ENCODE peak calls at places on chromosomes 16 and 17, in seven cellular contexts. F is HCT116, X is K562, N is SK-N-SH, A is GM12878, C is HepG2, B is H1. L is an unnamed sample.

GRCh38 chr16:56107944-56108583 is 83.2 kb upstream of the GNAO1 start:
- DNase-seq in F (no peak), X (no peak), N (no peak), A (no peak), C (no peak), B (no peak), L (no peak)

GRCh38 chr17:28878981-28879380 is 18.6 kb downstream of the FLOT2 start:
- DNase-seq in F (peak), X (peak), N (peak), A (no peak), C (peak), B (peak), L (peak)

GRCh38 chr16:66523861-66524354 is 26.0 kb downstream of the TK2 start:
- DNase-seq in F (no peak), X (no peak), N (no peak), A (no peak), C (no peak), B (no peak), L (no peak)

GRCh38 chr17:78488867-78489634 is 88.1 kb downstream of the DNAH17 start:
- DNase-seq in F (no peak), X (no peak), N (no peak), A (no peak), C (no peak), B (no peak), L (no peak)

GRCh38 chr17:13671341-13671740 is 69.6 kb upstream of the HS3ST3A1 start:
- DNase-seq in F (no peak), X (no peak), N (no peak), A (no peak), C (no peak), B (no peak), L (no peak)

GRCh38 chr17:73738751-73739575 is 94.7 kb upstream of the SDK2 start:
- DNase-seq in F (no peak), X (no peak), N (no peak), A (no peak), C (no peak), B (no peak), L (no peak)

GRCh38 chr16:49499018-49499785 is 125.6 kb downstream of the C16orf78 start:
- DNase-seq in F (no peak), X (no peak), N (no peak), A (no peak), C (no peak), B (no peak), L (no peak)

GRCh38 chr17:41013181-41013580 is 4.3 kb upstream of the KRTAP3-1 start:
- DNase-seq in F (no peak), X (no peak), N (no peak), A (no peak), C (no peak), B (no peak), L (no peak)

GRCh38 chr16:74020086-74020670 is 276.4 kb upstream of the PSMD7 start:
- DNase-seq in F (no peak), X (no peak), N (no peak), A (no peak), C (no peak), B (no peak), L (no peak)

GRCh38 chr16:8611886-8612595 is 9.5 kb upstream of the METTL22 start:
- DNase-seq in F (no peak), X (no peak), N (no peak), A (no peak), C (no peak), B (no peak), L (no peak)

GRCh38 chr17:21387616-21388015 is 11.5 kb downstream of the KCNJ12 start:
- DNase-seq in F (no peak), X (no peak), N (no peak), A (no peak), C (no peak), B (no peak), L (no peak)

GRCh38 chr17:20733923-20734322 is 154.4 kb downstream of the CDRT15L2 start:
- DNase-seq in F (no peak), X (no peak), N (no peak), A (no peak), C (no peak), B (no peak), L (no peak)

GRCh38 chr17:80105762-80106161 is 4.4 kb downstream of the GAA start:
- DNase-seq in F (no peak), X (peak), N (peak), A (no peak), C (no peak), B (no peak), L (no peak)

GRCh38 chr17:28738680-28739384 is 5.0 kb upstream of the TRAF4 start:
- DNase-seq in F (no peak), X (no peak), N (no peak), A (peak), C (no peak), B (no peak), L (no peak)

GRCh38 chr16:15440852-15441251 is 6.5 kb downstream of the BMERB1 start:
- DNase-seq in F (no peak), X (no peak), N (no peak), A (no peak), C (no peak), B (no peak), L (no peak)

GRCh38 chr17:50922739-50923405 is 56.7 kb upstream of the TOB1 start:
- DNase-seq in F (no peak), X (no peak), N (no peak), A (no peak), C (no peak), B (no peak), L (no peak)

GRCh38 chr16:18811925-18812324 is 10.6 kb upstream of the ARL6IP1 start:
- DNase-seq in F (no peak), X (no peak), N (no peak), A (no peak), C (no peak), B (no peak), L (no peak)

GRCh38 chr16:29663020-29663828 is at the start of gene SPN:
- DNase-seq in F (no peak), X (peak), N (no peak), A (no peak), C (no peak), B (no peak), L (no peak)

GRCh38 chr16:55892821-55893220 is 17.6 kb upstream of the CES5A start:
- DNase-seq in F (no peak), X (no peak), N (no peak), A (no peak), C (no peak), B (no peak), L (no peak)

GRCh38 chr17:77422104-77422782 is 281.5 kb downstream of the SEC14L1 start:
- DNase-seq in F (no peak), X (no peak), N (no peak), A (no peak), C (no peak), B (no peak), L (no peak)

GRCh38 chr17:4903051-4903818 is at the start of gene CHRNE:
- DNase-seq in F (peak), X (peak), N (peak), A (peak), C (peak), B (peak), L (no peak)

GRCh38 chr16:4380131-4381063 is 8.7 kb downstream of the VASN start:
- DNase-seq in F (no peak), X (no peak), N (no peak), A (no peak), C (no peak), B (no peak), L (no peak)

GRCh38 chr17:57033296-57033695 is 51.8 kb upstream of the AKAP1 start:
- DNase-seq in F (no peak), X (no peak), N (no peak), A (no peak), C (no peak), B (no peak), L (no peak)

GRCh38 chr17:38746004-38746892 is 1.9 kb downstream of the PCGF2 start:
- DNase-seq in F (no peak), X (no peak), N (no peak), A (no peak), C (peak), B (no peak), L (no peak)

GRCh38 chr17:39357488-39357887 is 43.9 kb downstream of the FBXL20 start:
- DNase-seq in F (no peak), X (no peak), N (no peak), A (no peak), C (no peak), B (no peak), L (no peak)

GRCh38 chr16:72195609-72196008 is 23.7 kb upstream of the PMFBP1 start:
- DNase-seq in F (no peak), X (no peak), N (peak), A (no peak), C (no peak), B (peak), L (no peak)

GRCh38 chr16:70151391-70151790 is 22.2 kb upstream of the CLEC18C start:
- DNase-seq in F (no peak), X (no peak), N (no peak), A (no peak), C (no peak), B (no peak), L (peak)

GRCh38 chr17:39722965-39723848 is 7.1 kb downstream of the MIEN1 start:
- DNase-seq in F (no peak), X (peak), N (no peak), A (no peak), C (no peak), B (peak), L (peak)

GRCh38 chr16:87616556-87616955 is 14.2 kb downstream of the JPH3 start:
- DNase-seq in F (no peak), X (no peak), N (no peak), A (no peak), C (no peak), B (no peak), L (no peak)

GRCh38 chr17:8807070-8807550 is 7.9 kb upstream of the MFSD6L start:
- DNase-seq in F (no peak), X (no peak), N (no peak), A (peak), C (no peak), B (peak), L (no peak)

GRCh38 chr17:8800656-8801055 is 1.5 kb upstream of the MFSD6L start:
- DNase-seq in F (no peak), X (no peak), N (no peak), A (no peak), C (no peak), B (peak), L (no peak)

GRCh38 chr17:8803531-8804416 is 4.6 kb upstream of the MFSD6L start:
- DNase-seq in F (no peak), X (no peak), N (no peak), A (no peak), C (peak), B (peak), L (peak)

GRCh38 chr17:8801135-8801840 is 2.1 kb upstream of the MFSD6L start:
- DNase-seq in F (no peak), X (no peak), N (no peak), A (no peak), C (no peak), B (peak), L (no peak)

GRCh38 chr17:8806206-8807069 is 7.3 kb upstream of the MFSD6L start:
- DNase-seq in F (no peak), X (no peak), N (no peak), A (no peak), C (no peak), B (peak), L (no peak)
- TF ChIP-seq JUND in F (no peak), X (no peak), N (no peak), A (no peak), C (no peak), B (no peak), L (no peak)

GRCh38 chr17:69269174-69269998 is 40.8 kb upstream of the ABCA10 start:
- DNase-seq in F (no peak), X (no peak), N (no peak), A (no peak), C (peak), B (no peak), L (no peak)
- TF ChIP-seq JUND in F (no peak), X (no peak), N (peak), A (no peak), C (no peak), B (no peak), L (no peak)

GRCh38 chr17:42744283-42744805 is 496 bp downstream of the EZH1 start:
- DNase-seq in F (peak), X (peak), N (no peak), A (peak), C (peak), B (no peak), L (peak)

GRCh38 chr17:42748202-42748905 is 3.5 kb upstream of the EZH1 start:
- DNase-seq in F (no peak), X (no peak), N (no peak), A (no peak), C (no peak), B (no peak), L (no peak)

GRCh38 chr17:42740699-42741098 is 4.1 kb downstream of the EZH1 start:
- DNase-seq in F (no peak), X (no peak), N (no peak), A (no peak), C (no peak), B (no peak), L (peak)

GRCh38 chr17:42744806-42745617 is at the start of gene EZH1:
- DNase-seq in F (peak), X (peak), N (peak), A (peak), C (peak), B (peak), L (peak)

GRCh38 chr17:42743595-42744282 is 1.1 kb downstream of the EZH1 start:
- DNase-seq in F (no peak), X (peak), N (peak), A (no peak), C (no peak), B (no peak), L (peak)
- TF ChIP-seq JUND in F (no peak), X (no peak), N (no peak), A (no peak), C (no peak), B (no peak), L (no peak)

GRCh38 chr17:43897827-43898226 is 9.5 kb downstream of the MPP2 start:
- DNase-seq in F (no peak), X (no peak), N (no peak), A (no peak), C (no peak), B (no peak), L (peak)

GRCh38 chr17:43902190-43902589 is 5.1 kb downstream of the MPP2 start:
- DNase-seq in F (no peak), X (no peak), N (no peak), A (no peak), C (no peak), B (no peak), L (no peak)

GRCh38 chr17:43900858-43901754 is 6.2 kb downstream of the MPP2 start:
- DNase-seq in F (no peak), X (no peak), N (peak), A (no peak), C (no peak), B (no peak), L (no peak)

GRCh38 chr17:43898446-43898845 is 8.9 kb downstream of the MPP2 start:
- DNase-seq in F (no peak), X (no peak), N (no peak), A (no peak), C (no peak), B (no peak), L (no peak)

GRCh38 chr17:43900183-43900857 is 7.0 kb downstream of the MPP2 start:
- DNase-seq in F (peak), X (peak), N (peak), A (no peak), C (peak), B (peak), L (peak)
- TF ChIP-seq JUND in F (no peak), X (no peak), N (no peak), A (no peak), C (no peak), B (no peak), L (no peak)

GRCh38 chr16:22330326-22330725 is 33.1 kb downstream of the POLR3E start:
- DNase-seq in F (no peak), X (no peak), N (no peak), A (no peak), C (no peak), B (no peak), L (no peak)

GRCh38 chr16:22335668-22336246 is 38.5 kb downstream of the POLR3E start:
- DNase-seq in F (no peak), X (no peak), N (no peak), A (no peak), C (no peak), B (peak), L (no peak)

GRCh38 chr16:22337045-22337444 is 37.4 kb downstream of the CDR2 start:
- DNase-seq in F (no peak), X (no peak), N (no peak), A (no peak), C (no peak), B (no peak), L (no peak)

GRCh38 chr16:22336581-22336980 is 37.8 kb downstream of the CDR2 start:
- DNase-seq in F (no peak), X (no peak), N (no peak), A (no peak), C (no peak), B (no peak), L (no peak)

DNA sequence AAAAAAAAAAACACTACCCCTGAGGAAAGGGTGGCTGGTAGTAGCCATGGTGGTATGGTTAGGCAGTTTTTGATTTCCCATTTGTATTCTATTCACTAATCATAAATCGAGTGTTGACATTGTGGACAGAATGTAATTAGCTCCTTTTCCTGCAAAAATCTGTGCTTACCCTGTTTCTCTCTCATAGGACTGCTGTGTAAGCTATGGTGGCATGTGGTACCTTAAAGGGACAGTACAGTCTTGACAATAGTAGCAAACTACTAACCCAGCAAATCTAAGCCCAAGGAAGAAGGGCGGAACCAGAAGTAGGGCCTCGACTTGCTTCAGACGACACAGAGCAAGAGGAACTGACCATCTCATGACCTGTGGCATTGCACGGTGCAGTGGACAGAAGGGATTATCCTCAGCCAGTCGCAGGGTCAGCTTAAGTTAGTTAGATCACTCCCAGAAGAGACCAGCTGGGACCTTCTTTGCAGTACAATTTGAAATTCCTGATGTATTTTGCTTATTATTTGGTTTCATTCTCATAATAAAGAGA is 36.3 kb downstream of the POLR3E start:
- DNase-seq in F (no peak), X (no peak), N (no peak), A (no peak), C (no peak), B (peak), L (no peak)
- TF ChIP-seq JUND in F (no peak), X (no peak), N (no peak), A (no peak), C (no peak), B (no peak), L (no peak)

GRCh38 chr17:27562777-27563455 is 68.1 kb upstream of the LGALS9 start:
- DNase-seq in F (no peak), X (no peak), N (no peak), A (no peak), C (no peak), B (no peak), L (no peak)
- TF ChIP-seq JUND in F (no peak), X (no peak), N (no peak), A (no peak), C (no peak), B (no peak), L (no peak)

L was measured in T47D.